ENCODE peak calls at places on chromosomes 13 and 19, in six cellular contexts. One of them, this sample, is unnamed.

GRCh38 chr13:110700186-110700585 is 5.7 kb downstream of the CARS2 start:
- ATAC-seq in A549: no peak
- ATAC-seq in upper lobe of left lung: no peak
- ATAC-seq in HepG2: no peak
- ATAC-seq in GM12878: no peak
- ATAC-seq in K562: no peak
- ATAC-seq in this sample: no peak

GRCh38 chr13:50884270-50884669 is 25.3 kb upstream of the RNASEH2B start:
- ATAC-seq in GM12878: no peak
- ATAC-seq in K562: no peak
- ATAC-seq in upper lobe of left lung: no peak
- ATAC-seq in A549: no peak
- ATAC-seq in HepG2: no peak
- ATAC-seq in this sample: no peak

GRCh38 chr13:85565652-85566051 is 233.6 kb downstream of the SLITRK6 start:
- ATAC-seq in K562: no peak
- ATAC-seq in upper lobe of left lung: no peak
- ATAC-seq in A549: no peak
- ATAC-seq in GM12878: no peak
- ATAC-seq in HepG2: no peak
- ATAC-seq in this sample: no peak

GRCh38 chr19:42083537-42083936 is 7.6 kb downstream of the ZNF574 start:
- ATAC-seq in A549: no peak
- ATAC-seq in K562: no peak
- ATAC-seq in upper lobe of left lung: no peak
- ATAC-seq in HepG2: no peak
- ATAC-seq in GM12878: no peak
- ATAC-seq in this sample: no peak

GRCh38 chr13:109130093-109130835 is 500.9 kb downstream of the MYO16 start:
- ATAC-seq in A549: no peak
- ATAC-seq in K562: no peak
- ATAC-seq in upper lobe of left lung: no peak
- ATAC-seq in HepG2: no peak
- ATAC-seq in GM12878: no peak
- ATAC-seq in this sample: no peak

GRCh38 chr19:48651682-48652046 is 5.7 kb upstream of the CA11 start:
- ATAC-seq in GM12878: peak
- ATAC-seq in K562: peak
- ATAC-seq in HepG2: no peak
- ATAC-seq in upper lobe of left lung: no peak
- ATAC-seq in A549: peak
- ATAC-seq in this sample: no peak

GRCh38 chr13:30654430-30654829 is 36.7 kb downstream of the USPL1 start:
- ATAC-seq in K562: peak
- ATAC-seq in HepG2: no peak
- ATAC-seq in A549: no peak
- ATAC-seq in upper lobe of left lung: no peak
- ATAC-seq in GM12878: peak
- ATAC-seq in this sample: no peak

GRCh38 chr13:34627905-34628682 is 314.0 kb upstream of the NBEA start:
- ATAC-seq in upper lobe of left lung: peak
- ATAC-seq in GM12878: no peak
- ATAC-seq in A549: peak
- ATAC-seq in HepG2: no peak
- ATAC-seq in K562: no peak
- ATAC-seq in this sample: no peak

GRCh38 chr13:20760872-20761271 is 12.9 kb downstream of the EEF1AKMT1 start:
- ATAC-seq in A549: no peak
- ATAC-seq in HepG2: no peak
- ATAC-seq in upper lobe of left lung: no peak
- ATAC-seq in GM12878: no peak
- ATAC-seq in K562: no peak
- ATAC-seq in this sample: no peak

GRCh38 chr13:24443366-24443765 is 69.2 kb downstream of the PARP4 start:
- ATAC-seq in K562: no peak
- ATAC-seq in GM12878: no peak
- ATAC-seq in HepG2: no peak
- ATAC-seq in A549: no peak
- ATAC-seq in upper lobe of left lung: no peak
- ATAC-seq in this sample: no peak

GRCh38 chr19:55377356-55378131 is 918 bp downstream of the TMEM190 start:
- ATAC-seq in upper lobe of left lung: no peak
- ATAC-seq in HepG2: peak
- ATAC-seq in A549: no peak
- ATAC-seq in GM12878: no peak
- ATAC-seq in K562: no peak
- ATAC-seq in this sample: peak

GRCh38 chr13:39016789-39017188 is 21.1 kb downstream of the PROSER1 start:
- ATAC-seq in GM12878: peak
- ATAC-seq in upper lobe of left lung: no peak
- ATAC-seq in HepG2: peak
- ATAC-seq in K562: peak
- ATAC-seq in A549: peak
- ATAC-seq in this sample: no peak

GRCh38 chr19:48739400-48739825 is 997 bp downstream of the RASIP1 start:
- ATAC-seq in upper lobe of left lung: no peak
- ATAC-seq in A549: no peak
- ATAC-seq in HepG2: no peak
- ATAC-seq in GM12878: no peak
- ATAC-seq in K562: no peak
- ATAC-seq in this sample: no peak

GRCh38 chr19:49019242-49019932 is 2.5 kb upstream of the LHB start:
- ATAC-seq in K562: peak
- ATAC-seq in upper lobe of left lung: peak
- ATAC-seq in HepG2: peak
- ATAC-seq in A549: peak
- ATAC-seq in GM12878: peak
- ATAC-seq in this sample: peak

GRCh38 chr13:40519637-40520036 is 146.8 kb downstream of the FOXO1 start:
- ATAC-seq in K562: no peak
- ATAC-seq in A549: no peak
- ATAC-seq in GM12878: no peak
- ATAC-seq in upper lobe of left lung: peak
- ATAC-seq in HepG2: no peak
- ATAC-seq in this sample: peak

GRCh38 chr13:36528105-36528504 is 95.8 kb downstream of the CCNA1 start:
- ATAC-seq in K562: no peak
- ATAC-seq in GM12878: no peak
- ATAC-seq in HepG2: no peak
- ATAC-seq in A549: no peak
- ATAC-seq in upper lobe of left lung: no peak
- ATAC-seq in this sample: no peak

GRCh38 chr13:113159701-113160100 is 1.3 kb downstream of the PROZ start:
- ATAC-seq in K562: no peak
- ATAC-seq in upper lobe of left lung: no peak
- ATAC-seq in A549: no peak
- ATAC-seq in GM12878: no peak
- ATAC-seq in HepG2: peak
- ATAC-seq in this sample: no peak

GRCh38 chr19:18501832-18502231 is 20.0 kb downstream of the ELL start:
- ATAC-seq in HepG2: no peak
- ATAC-seq in K562: no peak
- ATAC-seq in GM12878: no peak
- ATAC-seq in A549: no peak
- ATAC-seq in upper lobe of left lung: peak
- ATAC-seq in this sample: peak

GRCh38 chr19:4140237-4140711 is 13.2 kb upstream of the CREB3L3 start:
- ATAC-seq in GM12878: peak
- ATAC-seq in K562: peak
- ATAC-seq in A549: peak
- ATAC-seq in HepG2: peak
- ATAC-seq in upper lobe of left lung: peak
- ATAC-seq in this sample: peak

GRCh38 chr13:98377635-98378378 is 199.1 kb downstream of the STK24 start:
- ATAC-seq in GM12878: no peak
- ATAC-seq in upper lobe of left lung: no peak
- ATAC-seq in K562: no peak
- ATAC-seq in HepG2: no peak
- ATAC-seq in A549: no peak
- ATAC-seq in this sample: no peak

GRCh38 chr19:50204811-50205675 is 1.6 kb downstream of the MYH14 start:
- ATAC-seq in K562: peak
- ATAC-seq in upper lobe of left lung: peak
- ATAC-seq in A549: no peak
- ATAC-seq in GM12878: peak
- ATAC-seq in HepG2: peak
- ATAC-seq in this sample: no peak

GRCh38 chr13:60134376-60134775 is 29.4 kb downstream of the DIAPH3 start:
- ATAC-seq in upper lobe of left lung: no peak
- ATAC-seq in HepG2: no peak
- ATAC-seq in K562: peak
- ATAC-seq in A549: no peak
- ATAC-seq in GM12878: peak
- ATAC-seq in this sample: no peak

GRCh38 chr13:93736909-93737308 is 510.3 kb downstream of the GPC6 start:
- ATAC-seq in upper lobe of left lung: no peak
- ATAC-seq in GM12878: no peak
- ATAC-seq in HepG2: no peak
- ATAC-seq in K562: no peak
- ATAC-seq in A549: no peak
- ATAC-seq in this sample: no peak

GRCh38 chr19:51161266-51161665 is 19.2 kb downstream of the SIGLEC7 start:
- ATAC-seq in upper lobe of left lung: no peak
- ATAC-seq in A549: no peak
- ATAC-seq in GM12878: no peak
- ATAC-seq in K562: no peak
- ATAC-seq in HepG2: no peak
- ATAC-seq in this sample: no peak

GRCh38 chr19:44553478-44554171 is 24.1 kb upstream of the CEACAM20 start:
- ATAC-seq in upper lobe of left lung: no peak
- ATAC-seq in GM12878: no peak
- ATAC-seq in K562: peak
- ATAC-seq in HepG2: no peak
- ATAC-seq in A549: peak
- ATAC-seq in this sample: no peak

DNA sequence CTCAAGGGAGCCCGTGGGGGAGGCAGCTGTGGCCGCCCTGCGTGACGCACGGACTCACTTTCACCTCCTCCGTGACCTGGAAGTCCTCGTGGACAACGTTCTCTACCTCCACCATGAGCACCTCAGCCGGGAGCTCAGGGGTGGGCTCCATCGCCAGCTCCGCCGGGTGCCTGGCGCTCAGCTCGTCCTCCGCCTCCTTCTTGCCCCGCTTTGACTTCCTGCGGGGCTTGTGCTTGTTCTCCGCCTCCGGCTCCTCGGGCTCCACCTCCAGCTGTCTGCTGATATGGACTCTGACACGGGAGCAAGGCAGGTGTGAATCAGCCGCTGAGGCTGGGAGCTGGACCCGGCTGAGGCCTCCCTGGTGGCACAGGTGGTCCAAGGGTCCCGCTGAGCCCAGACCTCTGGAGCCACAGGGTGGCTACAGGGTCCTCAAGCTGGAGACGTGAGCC is 8.2 kb downstream of the LONP1 start:
- ATAC-seq in A549: no peak
- ATAC-seq in HepG2: no peak
- ATAC-seq in GM12878: no peak
- ATAC-seq in upper lobe of left lung: no peak
- ATAC-seq in K562: no peak
- ATAC-seq in this sample: no peak
- TF ChIP-seq EP300 in A549: no peak
- TF ChIP-seq EP300 in HepG2: no peak
- TF ChIP-seq EP300 in GM12878: no peak
- TF ChIP-seq EP300 in upper lobe of left lung: no peak
- TF ChIP-seq EP300 in K562: no peak
- TF ChIP-seq EP300 in this sample: no peak

GRCh38 chr13:102651892-102652291 is 43.0 kb downstream of the METTL21C start:
- ATAC-seq in K562: no peak
- ATAC-seq in upper lobe of left lung: no peak
- ATAC-seq in GM12878: no peak
- ATAC-seq in HepG2: no peak
- ATAC-seq in A549: no peak
- ATAC-seq in this sample: no peak

GRCh38 chr13:102654786-102655185 is 40.1 kb downstream of the METTL21C start:
- ATAC-seq in K562: no peak
- ATAC-seq in A549: no peak
- ATAC-seq in HepG2: no peak
- ATAC-seq in GM12878: no peak
- ATAC-seq in upper lobe of left lung: no peak
- ATAC-seq in this sample: no peak

GRCh38 chr13:102659168-102659713 is 35.6 kb downstream of the METTL21C start:
- ATAC-seq in GM12878: no peak
- ATAC-seq in A549: no peak
- ATAC-seq in HepG2: no peak
- ATAC-seq in K562: no peak
- ATAC-seq in upper lobe of left lung: no peak
- ATAC-seq in this sample: no peak

GRCh38 chr13:102658678-102659077 is 36.2 kb downstream of the METTL21C start:
- ATAC-seq in GM12878: no peak
- ATAC-seq in HepG2: no peak
- ATAC-seq in A549: no peak
- ATAC-seq in upper lobe of left lung: peak
- ATAC-seq in K562: no peak
- ATAC-seq in this sample: no peak

DNA sequence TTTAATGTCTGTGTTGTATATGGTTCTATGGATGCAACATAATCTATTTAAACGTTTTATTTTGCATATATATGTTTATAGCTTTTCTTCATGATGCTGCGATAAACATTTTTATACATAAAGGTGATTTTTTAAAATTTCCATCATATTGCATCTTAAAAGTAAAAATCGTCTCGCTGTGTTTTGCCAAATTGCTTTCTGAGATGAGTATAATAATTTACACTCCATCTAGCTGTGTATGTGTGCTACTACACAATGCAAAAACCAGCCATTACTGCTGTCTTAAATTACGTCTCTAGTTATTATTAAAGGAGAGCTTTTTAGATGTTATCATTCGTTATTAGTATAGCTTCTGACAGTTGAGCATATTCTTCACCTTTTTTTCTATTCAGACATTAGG is 37.2 kb downstream of the METTL21C start:
- ATAC-seq in K562: no peak
- ATAC-seq in upper lobe of left lung: no peak
- ATAC-seq in HepG2: no peak
- ATAC-seq in A549: no peak
- ATAC-seq in GM12878: no peak
- ATAC-seq in this sample: no peak
- TF ChIP-seq CTCF in K562: no peak
- TF ChIP-seq CTCF in upper lobe of left lung: no peak
- TF ChIP-seq CTCF in HepG2: no peak
- TF ChIP-seq CTCF in A549: no peak
- TF ChIP-seq CTCF in GM12878: peak
- TF ChIP-seq CTCF in this sample: no peak

GRCh38 chr19:12075538-12076139 is 11.1 kb downstream of the ZNF844 start:
- ATAC-seq in K562: no peak
- ATAC-seq in A549: no peak
- ATAC-seq in HepG2: no peak
- ATAC-seq in upper lobe of left lung: no peak
- ATAC-seq in GM12878: no peak
- ATAC-seq in this sample: no peak
- H3K4me3 ChIP-seq in K562: no peak
- H3K4me3 ChIP-seq in A549: no peak
- H3K4me3 ChIP-seq in HepG2: no peak
- H3K4me3 ChIP-seq in upper lobe of left lung: no peak
- H3K4me3 ChIP-seq in GM12878: no peak
- H3K4me3 ChIP-seq in this sample: no peak

DNA sequence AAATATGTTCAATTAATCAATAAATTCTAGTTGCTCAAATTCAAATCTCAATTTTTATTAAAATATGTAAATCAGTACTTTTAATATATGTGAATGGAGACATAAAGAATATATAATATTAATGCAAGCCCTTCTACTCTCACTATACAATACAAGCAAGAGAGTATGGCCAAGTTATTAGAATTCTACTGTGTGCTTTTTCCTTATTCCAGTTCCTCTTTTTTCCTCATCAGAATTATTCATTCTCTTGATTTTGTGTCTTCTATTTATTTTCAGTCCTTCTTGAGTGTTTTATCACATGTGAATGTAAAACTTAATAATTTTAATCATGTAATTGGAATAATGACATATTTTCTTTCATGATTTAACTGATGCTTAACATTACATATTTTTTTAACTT is 276.8 kb downstream of the PCDH20 start:
- ATAC-seq in GM12878: peak
- ATAC-seq in K562: no peak
- ATAC-seq in HepG2: no peak
- ATAC-seq in A549: no peak
- ATAC-seq in upper lobe of left lung: no peak
- ATAC-seq in this sample: no peak
- TF ChIP-seq EP300 in GM12878: no peak
- TF ChIP-seq EP300 in K562: no peak
- TF ChIP-seq EP300 in HepG2: no peak
- TF ChIP-seq EP300 in A549: no peak
- TF ChIP-seq EP300 in upper lobe of left lung: no peak
- TF ChIP-seq EP300 in this sample: no peak

This sample was measured in gastroesophageal sphincter.